ENCODE peak calls at places on chromosomes 7 and 10, in ten cellular contexts. One of them, this sample, is unnamed.

GRCh38 chr10:69647819-69648218 is 17.8 kb downstream of the FAM241B start:
- DNase-seq in OCI-LY7: no peak
- DNase-seq in Panc1: no peak
- DNase-seq in glutamatergic neuron: no peak
- DNase-seq in transverse colon: no peak
- DNase-seq in upper lobe of left lung: no peak
- DNase-seq in Calu3: no peak
- DNase-seq in fibroblast of mammary gland: no peak
- DNase-seq in fibroblast of lung: no peak
- DNase-seq in body of pancreas: no peak
- DNase-seq in this sample: no peak

GRCh38 chr7:110373514-110374258 is 717.2 kb upstream of the LRRN3 start:
- DNase-seq in glutamatergic neuron: no peak
- DNase-seq in body of pancreas: no peak
- DNase-seq in fibroblast of lung: peak
- DNase-seq in fibroblast of mammary gland: no peak
- DNase-seq in Panc1: no peak
- DNase-seq in transverse colon: no peak
- DNase-seq in Calu3: no peak
- DNase-seq in OCI-LY7: no peak
- DNase-seq in upper lobe of left lung: no peak
- DNase-seq in this sample: no peak

GRCh38 chr7:55309040-55309991 is 55.8 kb upstream of the LANCL2 start:
- DNase-seq in Panc1: no peak
- DNase-seq in fibroblast of lung: no peak
- DNase-seq in fibroblast of mammary gland: no peak
- DNase-seq in Calu3: no peak
- DNase-seq in OCI-LY7: no peak
- DNase-seq in transverse colon: peak
- DNase-seq in glutamatergic neuron: no peak
- DNase-seq in upper lobe of left lung: no peak
- DNase-seq in body of pancreas: no peak
- DNase-seq in this sample: peak

GRCh38 chr10:36256166-36256565 is 614.1 kb upstream of the FZD8 start:
- DNase-seq in fibroblast of mammary gland: peak
- DNase-seq in Calu3: no peak
- DNase-seq in OCI-LY7: no peak
- DNase-seq in glutamatergic neuron: no peak
- DNase-seq in body of pancreas: no peak
- DNase-seq in Panc1: no peak
- DNase-seq in transverse colon: no peak
- DNase-seq in fibroblast of lung: peak
- DNase-seq in upper lobe of left lung: no peak
- DNase-seq in this sample: no peak

GRCh38 chr10:31280972-31281371 is 38.0 kb upstream of the ZEB1 start:
- DNase-seq in upper lobe of left lung: no peak
- DNase-seq in Panc1: no peak
- DNase-seq in OCI-LY7: no peak
- DNase-seq in body of pancreas: no peak
- DNase-seq in fibroblast of lung: no peak
- DNase-seq in glutamatergic neuron: no peak
- DNase-seq in fibroblast of mammary gland: no peak
- DNase-seq in Calu3: no peak
- DNase-seq in transverse colon: no peak
- DNase-seq in this sample: no peak

GRCh38 chr10:47348138-47348651 is at the start of gene RBP3:
- DNase-seq in fibroblast of mammary gland: no peak
- DNase-seq in upper lobe of left lung: no peak
- DNase-seq in transverse colon: no peak
- DNase-seq in glutamatergic neuron: no peak
- DNase-seq in Panc1: no peak
- DNase-seq in OCI-LY7: no peak
- DNase-seq in fibroblast of lung: no peak
- DNase-seq in body of pancreas: no peak
- DNase-seq in Calu3: no peak
- DNase-seq in this sample: no peak

GRCh38 chr7:128427289-128427891 is 17.6 kb upstream of the IMPDH1 start:
- DNase-seq in transverse colon: no peak
- DNase-seq in upper lobe of left lung: no peak
- DNase-seq in body of pancreas: no peak
- DNase-seq in Panc1: peak
- DNase-seq in glutamatergic neuron: peak
- DNase-seq in fibroblast of lung: peak
- DNase-seq in Calu3: peak
- DNase-seq in OCI-LY7: peak
- DNase-seq in fibroblast of mammary gland: peak
- DNase-seq in this sample: peak

GRCh38 chr7:28802450-28802849 is 155.7 kb downstream of the TRIL start:
- DNase-seq in body of pancreas: no peak
- DNase-seq in Calu3: no peak
- DNase-seq in transverse colon: no peak
- DNase-seq in OCI-LY7: no peak
- DNase-seq in glutamatergic neuron: no peak
- DNase-seq in fibroblast of lung: no peak
- DNase-seq in upper lobe of left lung: no peak
- DNase-seq in Panc1: no peak
- DNase-seq in fibroblast of mammary gland: no peak
- DNase-seq in this sample: no peak

GRCh38 chr10:5434017-5434753 is 21.8 kb downstream of the NET1 start:
- DNase-seq in Panc1: no peak
- DNase-seq in Calu3: peak
- DNase-seq in fibroblast of mammary gland: peak
- DNase-seq in body of pancreas: no peak
- DNase-seq in fibroblast of lung: peak
- DNase-seq in glutamatergic neuron: no peak
- DNase-seq in transverse colon: no peak
- DNase-seq in OCI-LY7: peak
- DNase-seq in upper lobe of left lung: no peak
- DNase-seq in this sample: peak

GRCh38 chr10:30059209-30060107 is at the start of gene JCAD:
- DNase-seq in Calu3: peak
- DNase-seq in OCI-LY7: no peak
- DNase-seq in glutamatergic neuron: peak
- DNase-seq in fibroblast of mammary gland: no peak
- DNase-seq in fibroblast of lung: no peak
- DNase-seq in upper lobe of left lung: peak
- DNase-seq in transverse colon: peak
- DNase-seq in body of pancreas: peak
- DNase-seq in Panc1: no peak
- DNase-seq in this sample: peak

GRCh38 chr7:152177696-152178404 is 152.4 kb downstream of the GALNT11 start:
- DNase-seq in body of pancreas: no peak
- DNase-seq in OCI-LY7: no peak
- DNase-seq in Panc1: no peak
- DNase-seq in fibroblast of lung: no peak
- DNase-seq in glutamatergic neuron: no peak
- DNase-seq in fibroblast of mammary gland: no peak
- DNase-seq in Calu3: no peak
- DNase-seq in upper lobe of left lung: no peak
- DNase-seq in transverse colon: no peak
- DNase-seq in this sample: no peak

GRCh38 chr10:71663311-71663710 is 56.3 kb downstream of the C10orf105 start:
- DNase-seq in Calu3: peak
- DNase-seq in fibroblast of lung: no peak
- DNase-seq in body of pancreas: no peak
- DNase-seq in glutamatergic neuron: no peak
- DNase-seq in OCI-LY7: no peak
- DNase-seq in Panc1: no peak
- DNase-seq in transverse colon: peak
- DNase-seq in fibroblast of mammary gland: no peak
- DNase-seq in upper lobe of left lung: no peak
- DNase-seq in this sample: no peak

GRCh38 chr7:4123823-4124222 is 558.3 kb upstream of the FOXK1 start:
- DNase-seq in fibroblast of lung: peak
- DNase-seq in Panc1: no peak
- DNase-seq in transverse colon: no peak
- DNase-seq in OCI-LY7: no peak
- DNase-seq in fibroblast of mammary gland: no peak
- DNase-seq in upper lobe of left lung: no peak
- DNase-seq in glutamatergic neuron: no peak
- DNase-seq in Calu3: peak
- DNase-seq in body of pancreas: no peak
- DNase-seq in this sample: no peak

GRCh38 chr7:124898523-124898922 is 31.1 kb downstream of the POT1 start:
- DNase-seq in Panc1: no peak
- DNase-seq in body of pancreas: no peak
- DNase-seq in fibroblast of mammary gland: no peak
- DNase-seq in upper lobe of left lung: no peak
- DNase-seq in glutamatergic neuron: no peak
- DNase-seq in transverse colon: no peak
- DNase-seq in Calu3: no peak
- DNase-seq in fibroblast of lung: no peak
- DNase-seq in OCI-LY7: no peak
- DNase-seq in this sample: no peak

GRCh38 chr7:134649231-134649775 is 2.6 kb downstream of the BPGM start:
- DNase-seq in transverse colon: no peak
- DNase-seq in upper lobe of left lung: no peak
- DNase-seq in Panc1: no peak
- DNase-seq in glutamatergic neuron: no peak
- DNase-seq in fibroblast of mammary gland: no peak
- DNase-seq in Calu3: no peak
- DNase-seq in OCI-LY7: peak
- DNase-seq in body of pancreas: no peak
- DNase-seq in fibroblast of lung: no peak
- DNase-seq in this sample: no peak

GRCh38 chr7:155796381-155797261 is 15.6 kb downstream of the SHH start:
- DNase-seq in glutamatergic neuron: peak
- DNase-seq in fibroblast of mammary gland: no peak
- DNase-seq in transverse colon: peak
- DNase-seq in Panc1: no peak
- DNase-seq in body of pancreas: peak
- DNase-seq in fibroblast of lung: no peak
- DNase-seq in OCI-LY7: peak
- DNase-seq in Calu3: peak
- DNase-seq in upper lobe of left lung: peak
- DNase-seq in this sample: peak

GRCh38 chr10:18829259-18829658 is 170.0 kb downstream of the ARL5B start:
- DNase-seq in body of pancreas: no peak
- DNase-seq in Calu3: no peak
- DNase-seq in fibroblast of lung: no peak
- DNase-seq in Panc1: no peak
- DNase-seq in fibroblast of mammary gland: no peak
- DNase-seq in transverse colon: no peak
- DNase-seq in OCI-LY7: no peak
- DNase-seq in upper lobe of left lung: no peak
- DNase-seq in glutamatergic neuron: no peak
- DNase-seq in this sample: no peak

GRCh38 chr10:132451506-132452215 is 54.7 kb downstream of the PWWP2B start:
- DNase-seq in transverse colon: peak
- DNase-seq in upper lobe of left lung: peak
- DNase-seq in OCI-LY7: no peak
- DNase-seq in body of pancreas: no peak
- DNase-seq in Calu3: no peak
- DNase-seq in fibroblast of lung: no peak
- DNase-seq in fibroblast of mammary gland: no peak
- DNase-seq in glutamatergic neuron: peak
- DNase-seq in Panc1: no peak
- DNase-seq in this sample: no peak

GRCh38 chr7:24591152-24591551 is 17.9 kb downstream of the PALS2 start:
- DNase-seq in Calu3: no peak
- DNase-seq in fibroblast of lung: no peak
- DNase-seq in transverse colon: no peak
- DNase-seq in OCI-LY7: no peak
- DNase-seq in body of pancreas: no peak
- DNase-seq in fibroblast of mammary gland: no peak
- DNase-seq in glutamatergic neuron: no peak
- DNase-seq in Panc1: no peak
- DNase-seq in upper lobe of left lung: no peak
- DNase-seq in this sample: no peak
- TF ChIP-seq CTCF in Calu3: no peak
- TF ChIP-seq CTCF in fibroblast of lung: no peak
- TF ChIP-seq CTCF in transverse colon: no peak
- TF ChIP-seq CTCF in OCI-LY7: peak
- TF ChIP-seq CTCF in body of pancreas: no peak
- TF ChIP-seq CTCF in fibroblast of mammary gland: peak
- TF ChIP-seq CTCF in glutamatergic neuron: no peak
- TF ChIP-seq CTCF in Panc1: peak
- TF ChIP-seq CTCF in upper lobe of left lung: no peak
- TF ChIP-seq CTCF in this sample: no peak

GRCh38 chr7:99311702-99312101 is 14.0 kb upstream of the ARPC1A start:
- DNase-seq in transverse colon: no peak
- DNase-seq in glutamatergic neuron: no peak
- DNase-seq in upper lobe of left lung: no peak
- DNase-seq in fibroblast of mammary gland: no peak
- DNase-seq in body of pancreas: no peak
- DNase-seq in fibroblast of lung: no peak
- DNase-seq in Calu3: no peak
- DNase-seq in Panc1: no peak
- DNase-seq in OCI-LY7: no peak
- DNase-seq in this sample: no peak
- TF ChIP-seq CTCF in transverse colon: no peak
- TF ChIP-seq CTCF in glutamatergic neuron: no peak
- TF ChIP-seq CTCF in upper lobe of left lung: no peak
- TF ChIP-seq CTCF in fibroblast of mammary gland: peak
- TF ChIP-seq CTCF in body of pancreas: no peak
- TF ChIP-seq CTCF in fibroblast of lung: no peak
- TF ChIP-seq CTCF in Calu3: no peak
- TF ChIP-seq CTCF in Panc1: no peak
- TF ChIP-seq CTCF in OCI-LY7: no peak
- TF ChIP-seq CTCF in this sample: no peak

DNA sequence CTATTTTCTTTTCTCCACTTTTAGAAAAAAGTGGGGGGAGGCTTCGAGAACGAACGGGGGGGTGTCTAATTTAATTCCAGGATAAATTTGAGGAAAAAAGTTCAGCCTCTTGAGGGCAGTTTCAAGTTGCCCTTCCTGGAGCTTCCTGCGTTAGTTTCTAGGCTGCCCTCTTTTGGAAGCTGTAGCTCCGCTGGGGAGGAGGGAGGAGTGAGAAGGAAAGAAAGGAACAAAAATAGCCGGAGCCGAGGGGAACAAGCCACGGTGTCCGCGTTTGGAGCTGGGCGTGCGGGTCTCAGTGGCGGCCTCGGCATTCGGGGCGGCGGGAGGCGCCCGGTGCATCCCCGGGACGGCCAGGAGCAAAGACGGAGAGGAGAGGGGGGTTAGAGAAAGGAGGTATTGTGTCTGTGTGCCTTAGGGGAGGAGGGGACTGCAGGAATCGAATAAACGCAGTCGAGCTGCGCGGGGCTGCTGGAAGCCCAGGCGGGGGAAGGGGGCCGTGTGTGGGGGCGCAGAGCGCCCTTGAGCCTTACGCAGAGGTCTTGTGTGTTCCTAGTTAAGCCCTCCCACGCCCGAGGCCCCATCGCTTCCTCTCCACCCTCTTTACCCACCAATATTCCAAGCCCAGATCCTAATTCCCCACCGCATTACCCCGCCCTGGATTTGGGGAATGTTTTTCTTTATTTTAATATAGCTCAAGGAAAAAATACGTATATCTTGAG is 2.0 kb upstream of the TNRC18 start:
- DNase-seq in glutamatergic neuron: peak
- DNase-seq in body of pancreas: peak
- DNase-seq in OCI-LY7: no peak
- DNase-seq in fibroblast of lung: peak
- DNase-seq in fibroblast of mammary gland: peak
- DNase-seq in transverse colon: peak
- DNase-seq in Calu3: peak
- DNase-seq in Panc1: no peak
- DNase-seq in upper lobe of left lung: peak
- DNase-seq in this sample: peak
- TF ChIP-seq CTCF in glutamatergic neuron: no peak
- TF ChIP-seq CTCF in body of pancreas: no peak
- TF ChIP-seq CTCF in OCI-LY7: no peak
- TF ChIP-seq CTCF in fibroblast of lung: no peak
- TF ChIP-seq CTCF in fibroblast of mammary gland: no peak
- TF ChIP-seq CTCF in transverse colon: no peak
- TF ChIP-seq CTCF in Calu3: no peak
- TF ChIP-seq CTCF in Panc1: no peak
- TF ChIP-seq CTCF in upper lobe of left lung: no peak
- TF ChIP-seq CTCF in this sample: no peak

GRCh38 chr7:32495298-32496051 is at the start of gene AVL9:
- DNase-seq in Panc1: peak
- DNase-seq in fibroblast of mammary gland: peak
- DNase-seq in fibroblast of lung: peak
- DNase-seq in Calu3: peak
- DNase-seq in transverse colon: peak
- DNase-seq in glutamatergic neuron: peak
- DNase-seq in body of pancreas: peak
- DNase-seq in upper lobe of left lung: peak
- DNase-seq in OCI-LY7: peak
- DNase-seq in this sample: peak
- TF ChIP-seq CTCF in Panc1: no peak
- TF ChIP-seq CTCF in fibroblast of mammary gland: no peak
- TF ChIP-seq CTCF in fibroblast of lung: no peak
- TF ChIP-seq CTCF in Calu3: no peak
- TF ChIP-seq CTCF in transverse colon: no peak
- TF ChIP-seq CTCF in glutamatergic neuron: no peak
- TF ChIP-seq CTCF in body of pancreas: no peak
- TF ChIP-seq CTCF in upper lobe of left lung: peak
- TF ChIP-seq CTCF in OCI-LY7: no peak
- TF ChIP-seq CTCF in this sample: no peak

This sample was measured in GM13976.